ENCODE peak calls at places on chromosomes 2 and 18, in six cellular contexts. One of them, this sample, is unnamed.

GRCh38 chr2:64105676-64106461 is 38.4 kb downstream of the PELI1 start:
- DNase-seq in H1: no peak
- DNase-seq in HepG2: peak; percentile 81
- DNase-seq in HCT116: no peak
- DNase-seq in GM12878: no peak
- DNase-seq in K562: no peak
- DNase-seq in this sample: no peak

GRCh38 chr2:127043367-127044164 is 63.4 kb downstream of the BIN1 start:
- DNase-seq in HepG2: no peak
- DNase-seq in H1: peak; percentile 43
- DNase-seq in K562: no peak
- DNase-seq in HCT116: no peak
- DNase-seq in GM12878: no peak
- DNase-seq in this sample: no peak

GRCh38 chr2:25281581-25281980 is 60.1 kb downstream of the DNMT3A start:
- DNase-seq in H1: no peak
- DNase-seq in GM12878: no peak
- DNase-seq in HepG2: no peak
- DNase-seq in HCT116: no peak
- DNase-seq in K562: no peak
- DNase-seq in this sample: no peak

GRCh38 chr2:231554748-231555545 is 24.7 kb upstream of the NMUR1 start:
- DNase-seq in HCT116: no peak
- DNase-seq in GM12878: no peak
- DNase-seq in H1: no peak
- DNase-seq in K562: no peak
- DNase-seq in HepG2: no peak
- DNase-seq in this sample: no peak

GRCh38 chr18:56702946-56703345 is 51.8 kb downstream of the WDR7 start:
- DNase-seq in HCT116: peak; percentile 58
- DNase-seq in H1: no peak
- DNase-seq in K562: peak; percentile 13
- DNase-seq in GM12878: no peak
- DNase-seq in HepG2: peak; percentile 24
- DNase-seq in this sample: peak; percentile 3

GRCh38 chr2:196160101-196160500 is 11.3 kb downstream of the STK17B start:
- DNase-seq in HepG2: no peak
- DNase-seq in K562: peak; percentile 47
- DNase-seq in HCT116: peak; percentile 57
- DNase-seq in GM12878: peak; percentile 86
- DNase-seq in H1: no peak
- DNase-seq in this sample: no peak

GRCh38 chr2:174059875-174060226 is 94.7 kb upstream of the SP3 start:
- DNase-seq in GM12878: no peak
- DNase-seq in HepG2: no peak
- DNase-seq in H1: no peak
- DNase-seq in K562: no peak
- DNase-seq in HCT116: no peak
- DNase-seq in this sample: no peak

GRCh38 chr2:197360744-197361156 is 50.2 kb upstream of the ANKRD44 start:
- DNase-seq in H1: no peak
- DNase-seq in HCT116: no peak
- DNase-seq in GM12878: no peak
- DNase-seq in HepG2: no peak
- DNase-seq in K562: no peak
- DNase-seq in this sample: no peak

GRCh38 chr2:78263571-78263970 is 741.4 kb upstream of the LRRTM4 start:
- DNase-seq in K562: no peak
- DNase-seq in HCT116: no peak
- DNase-seq in H1: no peak
- DNase-seq in GM12878: no peak
- DNase-seq in HepG2: no peak
- DNase-seq in this sample: no peak

GRCh38 chr2:235608200-235608591 is 114.4 kb downstream of the AGAP1 start:
- DNase-seq in GM12878: no peak
- DNase-seq in K562: no peak
- DNase-seq in H1: no peak
- DNase-seq in HepG2: no peak
- DNase-seq in HCT116: no peak
- DNase-seq in this sample: no peak

GRCh38 chr18:62183578-62184195 is 3.2 kb downstream of the PIGN start:
- DNase-seq in GM12878: no peak
- DNase-seq in HCT116: peak; percentile 55
- DNase-seq in K562: peak; percentile 21
- DNase-seq in H1: no peak
- DNase-seq in HepG2: peak; percentile 44
- DNase-seq in this sample: no peak

GRCh38 chr2:84652430-84652829 is 136.1 kb downstream of the DNAH6 start:
- DNase-seq in K562: no peak
- DNase-seq in GM12878: no peak
- DNase-seq in H1: no peak
- DNase-seq in HCT116: no peak
- DNase-seq in HepG2: no peak
- DNase-seq in this sample: no peak

GRCh38 chr2:240840435-240841060 is 20.5 kb upstream of the KIF1A start:
- DNase-seq in HepG2: peak; percentile 86
- DNase-seq in K562: peak; percentile 62
- DNase-seq in H1: peak; percentile 62
- DNase-seq in HCT116: peak; percentile 53
- DNase-seq in GM12878: no peak
- DNase-seq in this sample: peak; percentile 65

GRCh38 chr18:10059610-10060468 is 146.0 kb downstream of the VAPA start:
- DNase-seq in H1: no peak
- DNase-seq in K562: no peak
- DNase-seq in HepG2: no peak
- DNase-seq in GM12878: no peak
- DNase-seq in HCT116: no peak
- DNase-seq in this sample: no peak

DNA sequence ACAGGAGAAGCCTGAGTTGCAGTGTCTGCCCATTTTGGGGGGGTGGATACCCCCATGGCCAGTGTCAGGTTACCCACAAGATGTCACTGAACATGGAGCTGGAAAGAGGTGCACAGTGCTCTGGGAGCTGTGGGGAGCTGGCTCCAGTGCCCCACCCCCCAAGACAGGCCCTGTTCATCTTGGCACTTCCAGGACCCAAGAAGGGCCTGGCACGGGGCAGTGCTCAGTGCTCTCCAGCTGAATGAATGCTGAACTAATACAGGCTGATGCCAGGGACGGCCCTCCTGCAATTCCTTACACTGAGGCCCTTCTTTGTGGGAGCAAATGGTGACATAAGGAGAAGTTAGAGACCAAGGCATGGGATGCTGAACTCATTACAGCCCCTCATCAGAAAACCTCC is 163.4 kb upstream of the GLI2 start:
- DNase-seq in H1: no peak
- DNase-seq in HCT116: no peak
- DNase-seq in HepG2: no peak
- DNase-seq in K562: no peak
- DNase-seq in GM12878: no peak
- DNase-seq in this sample: no peak
- TF ChIP-seq ZNF274 in H1: no peak
- TF ChIP-seq ZNF274 in HCT116: no peak
- TF ChIP-seq ZNF274 in HepG2: no peak
- TF ChIP-seq ZNF274 in K562: no peak
- TF ChIP-seq ZNF274 in GM12878: no peak
- TF ChIP-seq ZNF274 in this sample: no peak

GRCh38 chr18:51236225-51236624 is 38.7 kb upstream of the MEX3C start:
- DNase-seq in K562: peak; percentile 37
- DNase-seq in HepG2: peak; percentile 72
- DNase-seq in H1: no peak
- DNase-seq in GM12878: no peak
- DNase-seq in HCT116: peak; percentile 31
- DNase-seq in this sample: no peak
- H3K4me3 ChIP-seq in K562: no peak overlapping the region
- H3K4me3 ChIP-seq in HepG2: no peak overlapping the region
- H3K4me3 ChIP-seq in H1: no peak overlapping the region
- H3K4me3 ChIP-seq in GM12878: no peak overlapping the region
- H3K4me3 ChIP-seq in HCT116: no peak overlapping the region
- H3K4me3 ChIP-seq in this sample: no peak overlapping the region

DNA sequence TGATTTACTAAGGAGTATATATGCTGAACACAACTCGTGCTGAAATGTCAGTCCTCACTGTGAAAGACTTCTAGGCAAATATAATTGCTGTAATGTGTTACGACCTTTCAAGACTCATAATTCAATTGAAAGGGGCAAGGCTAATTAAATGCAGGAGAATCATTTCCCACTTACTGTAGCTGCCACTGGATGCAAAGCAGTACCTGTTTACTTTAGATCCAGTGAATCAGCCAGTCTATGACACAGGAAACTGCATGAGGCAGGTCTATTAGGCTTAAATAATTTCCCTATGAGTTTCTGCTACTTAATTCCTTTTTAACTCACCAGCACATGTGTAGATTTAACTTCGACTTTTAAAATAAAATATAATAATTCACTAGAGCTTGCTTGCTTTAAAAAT is 125.6 kb downstream of the CTNNA2 start:
- DNase-seq in HCT116: no peak
- DNase-seq in H1: no peak
- DNase-seq in HepG2: no peak
- DNase-seq in GM12878: no peak
- DNase-seq in K562: no peak
- DNase-seq in this sample: no peak
- TF ChIP-seq ZNF274 in HCT116: no peak
- TF ChIP-seq ZNF274 in H1: no peak
- TF ChIP-seq ZNF274 in HepG2: no peak
- TF ChIP-seq ZNF274 in GM12878: no peak
- TF ChIP-seq ZNF274 in K562: no peak
- TF ChIP-seq ZNF274 in this sample: no peak

DNA sequence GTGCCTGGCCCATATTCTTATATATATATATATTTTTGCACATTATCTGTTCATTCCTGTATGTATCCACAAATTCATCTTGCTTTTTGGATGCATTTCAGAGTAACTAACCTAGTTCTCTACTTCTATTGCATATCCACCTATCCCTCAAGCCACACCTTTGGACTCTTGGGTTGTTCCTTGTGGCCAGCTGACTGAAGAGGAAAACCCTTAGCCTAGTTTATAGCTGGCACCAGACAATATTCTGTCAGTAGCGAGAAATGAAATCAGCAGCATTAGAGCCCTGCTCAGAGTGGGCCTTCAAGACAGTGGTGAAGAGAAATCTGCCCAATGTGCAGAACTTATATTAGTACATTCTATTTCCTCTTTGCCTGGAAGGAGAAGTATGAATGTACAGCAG is 19.6 kb upstream of the ALMS1 start:
- DNase-seq in HepG2: no peak
- DNase-seq in GM12878: no peak
- DNase-seq in H1: no peak
- DNase-seq in HCT116: no peak
- DNase-seq in K562: no peak
- DNase-seq in this sample: no peak
- H3K4me3 ChIP-seq in HepG2: no peak overlapping the region
- H3K4me3 ChIP-seq in GM12878: no peak overlapping the region
- H3K4me3 ChIP-seq in H1: no peak overlapping the region
- H3K4me3 ChIP-seq in HCT116: no peak overlapping the region
- H3K4me3 ChIP-seq in K562: no peak overlapping the region
- H3K4me3 ChIP-seq in this sample: no peak overlapping the region

DNA sequence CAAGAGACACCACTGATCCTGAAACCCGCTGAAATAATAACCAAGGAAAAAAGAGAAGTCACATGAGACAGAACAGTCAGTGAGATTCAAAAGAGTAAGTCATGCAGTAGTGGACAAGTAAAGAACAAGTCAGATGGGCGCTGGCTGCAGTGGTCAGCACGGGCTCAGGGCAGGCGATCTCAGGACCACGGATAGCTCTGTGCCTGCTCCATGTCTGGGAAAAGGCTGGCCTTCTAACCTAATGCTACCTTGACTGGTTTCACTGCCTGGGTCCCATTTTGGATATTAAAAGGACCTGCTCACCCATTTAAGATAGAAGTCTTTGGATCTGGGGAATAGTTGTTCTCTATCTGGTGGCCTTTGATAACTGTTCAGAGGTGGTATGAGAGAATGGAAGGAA is 61.7 kb upstream of the LCLAT1 start:
- DNase-seq in GM12878: no peak
- DNase-seq in K562: no peak
- DNase-seq in HepG2: no peak
- DNase-seq in H1: peak; percentile 63
- DNase-seq in HCT116: no peak
- DNase-seq in this sample: no peak
- TF ChIP-seq ZNF274 in GM12878: no peak
- TF ChIP-seq ZNF274 in K562: no peak
- TF ChIP-seq ZNF274 in HepG2: no peak
- TF ChIP-seq ZNF274 in H1: no peak
- TF ChIP-seq ZNF274 in HCT116: no peak
- TF ChIP-seq ZNF274 in this sample: no peak

GRCh38 chr2:68607837-68608236 is 35.5 kb upstream of the PROKR1 start:
- DNase-seq in H1: no peak
- DNase-seq in HCT116: no peak
- DNase-seq in GM12878: no peak
- DNase-seq in K562: no peak
- DNase-seq in HepG2: no peak
- DNase-seq in this sample: no peak

GRCh38 chr2:68606759-68607158 is 36.6 kb upstream of the PROKR1 start:
- DNase-seq in K562: no peak
- DNase-seq in HCT116: no peak
- DNase-seq in H1: no peak
- DNase-seq in HepG2: no peak
- DNase-seq in GM12878: no peak
- DNase-seq in this sample: no peak

GRCh38 chr2:68604077-68604476 is 39.3 kb upstream of the PROKR1 start:
- DNase-seq in GM12878: no peak
- DNase-seq in HepG2: no peak
- DNase-seq in HCT116: no peak
- DNase-seq in H1: no peak
- DNase-seq in K562: no peak
- DNase-seq in this sample: no peak

GRCh38 chr2:68603059-68603458 is 40.3 kb upstream of the PROKR1 start:
- DNase-seq in HepG2: no peak
- DNase-seq in H1: no peak
- DNase-seq in K562: no peak
- DNase-seq in HCT116: no peak
- DNase-seq in GM12878: no peak
- DNase-seq in this sample: no peak

DNA sequence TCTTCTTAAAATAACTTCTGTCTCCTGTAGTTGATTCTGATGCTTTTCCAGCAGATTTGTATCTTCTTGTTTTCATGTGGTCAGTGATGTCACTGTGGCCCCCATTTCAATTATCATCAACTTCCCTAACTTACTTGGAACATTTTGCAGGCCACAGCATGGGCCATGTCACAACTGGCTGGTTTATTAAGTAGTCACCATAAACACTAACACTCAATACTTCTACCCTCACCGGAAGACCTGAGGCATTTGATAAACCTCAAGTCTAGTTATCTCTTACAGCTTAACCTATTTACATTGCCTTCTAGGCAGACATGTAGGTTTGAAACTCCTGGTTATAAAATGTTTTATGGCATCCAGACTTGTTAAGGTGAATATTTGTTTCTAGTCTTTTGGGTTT is 37.4 kb upstream of the PROKR1 start:
- DNase-seq in H1: no peak
- DNase-seq in K562: no peak
- DNase-seq in GM12878: no peak
- DNase-seq in HCT116: no peak
- DNase-seq in HepG2: no peak
- DNase-seq in this sample: no peak
- H3K4me3 ChIP-seq in H1: no peak overlapping the region
- H3K4me3 ChIP-seq in K562: no peak overlapping the region
- H3K4me3 ChIP-seq in GM12878: no peak overlapping the region
- H3K4me3 ChIP-seq in HCT116: no peak overlapping the region
- H3K4me3 ChIP-seq in HepG2: no peak overlapping the region
- H3K4me3 ChIP-seq in this sample: no peak overlapping the region

This sample was measured in NT2/D1.